ENCODE peak calls at places on chromosomes 5 and 9, in six cellular contexts. One of them, this sample, is unnamed.

GRCh38 chr9:18393340-18394130 is 80.4 kb upstream of the ADAMTSL1 start:
- DNase-seq in GM12878: no peak
- DNase-seq in GM12892: no peak
- DNase-seq in K562: no peak
- DNase-seq in HepG2: peak
- DNase-seq in H1: no peak
- DNase-seq in this sample: no peak

GRCh38 chr9:77807295-77807694 is 159.2 kb upstream of the GNA14 start:
- DNase-seq in HepG2: peak
- DNase-seq in GM12892: no peak
- DNase-seq in H1: no peak
- DNase-seq in K562: no peak
- DNase-seq in GM12878: no peak
- DNase-seq in this sample: no peak

GRCh38 chr5:79263290-79263689 is 27.4 kb downstream of the JMY start:
- DNase-seq in H1: no peak
- DNase-seq in HepG2: no peak
- DNase-seq in GM12878: peak
- DNase-seq in K562: no peak
- DNase-seq in GM12892: no peak
- DNase-seq in this sample: no peak

GRCh38 chr9:89523948-89524347 is 26.0 kb upstream of the SEMA4D start:
- DNase-seq in HepG2: no peak
- DNase-seq in K562: no peak
- DNase-seq in GM12878: no peak
- DNase-seq in GM12892: peak
- DNase-seq in H1: no peak
- DNase-seq in this sample: no peak

GRCh38 chr9:132725306-132725705 is 55.0 kb downstream of the GTF3C4 start:
- DNase-seq in K562: no peak
- DNase-seq in HepG2: no peak
- DNase-seq in GM12892: no peak
- DNase-seq in H1: no peak
- DNase-seq in GM12878: no peak
- DNase-seq in this sample: no peak

GRCh38 chr5:425714-426113 is 17.3 kb upstream of the EXOC3 start:
- DNase-seq in H1: no peak
- DNase-seq in GM12892: no peak
- DNase-seq in HepG2: no peak
- DNase-seq in GM12878: no peak
- DNase-seq in K562: no peak
- DNase-seq in this sample: no peak

GRCh38 chr5:89012361-89012760 is 129.4 kb upstream of the MEF2C start:
- DNase-seq in K562: no peak
- DNase-seq in H1: no peak
- DNase-seq in GM12878: no peak
- DNase-seq in HepG2: no peak
- DNase-seq in GM12892: no peak
- DNase-seq in this sample: no peak

GRCh38 chr5:118578093-118578492 is 410.3 kb downstream of the DTWD2 start:
- DNase-seq in GM12892: no peak
- DNase-seq in K562: no peak
- DNase-seq in HepG2: no peak
- DNase-seq in GM12878: no peak
- DNase-seq in H1: no peak
- DNase-seq in this sample: no peak

GRCh38 chr5:120405291-120405864 is 58.7 kb upstream of the PRR16 start:
- DNase-seq in GM12892: no peak
- DNase-seq in HepG2: no peak
- DNase-seq in H1: no peak
- DNase-seq in GM12878: no peak
- DNase-seq in K562: no peak
- DNase-seq in this sample: no peak

GRCh38 chr9:134707031-134707680 is 65.6 kb downstream of the COL5A1 start:
- DNase-seq in K562: no peak
- DNase-seq in HepG2: peak
- DNase-seq in GM12892: no peak
- DNase-seq in H1: no peak
- DNase-seq in GM12878: no peak
- DNase-seq in this sample: no peak

GRCh38 chr5:1375871-1376850 is 31.3 kb upstream of the CLPTM1L start:
- DNase-seq in GM12892: no peak
- DNase-seq in HepG2: no peak
- DNase-seq in K562: no peak
- DNase-seq in H1: no peak
- DNase-seq in GM12878: no peak
- DNase-seq in this sample: no peak

GRCh38 chr5:174692381-174692780 is 32.0 kb upstream of the MSX2 start:
- DNase-seq in GM12892: no peak
- DNase-seq in H1: no peak
- DNase-seq in K562: no peak
- DNase-seq in GM12878: no peak
- DNase-seq in HepG2: no peak
- DNase-seq in this sample: no peak

GRCh38 chr9:127968046-127968445 is 12.7 kb downstream of the EEIG1 start:
- DNase-seq in HepG2: no peak
- DNase-seq in GM12878: no peak
- DNase-seq in K562: no peak
- DNase-seq in H1: no peak
- DNase-seq in GM12892: no peak
- DNase-seq in this sample: no peak

GRCh38 chr5:22699319-22699718 is 153.8 kb downstream of the CDH12 start:
- DNase-seq in K562: no peak
- DNase-seq in H1: no peak
- DNase-seq in GM12878: no peak
- DNase-seq in GM12892: no peak
- DNase-seq in HepG2: no peak
- DNase-seq in this sample: no peak

GRCh38 chr5:83496626-83497025 is 25.1 kb downstream of the VCAN start:
- DNase-seq in K562: no peak
- DNase-seq in H1: no peak
- DNase-seq in HepG2: no peak
- DNase-seq in GM12892: no peak
- DNase-seq in GM12878: no peak
- DNase-seq in this sample: no peak

GRCh38 chr5:88092938-88093635 is 175.6 kb downstream of the TMEM161B start:
- DNase-seq in HepG2: no peak
- DNase-seq in GM12892: no peak
- DNase-seq in K562: no peak
- DNase-seq in GM12878: no peak
- DNase-seq in H1: no peak
- DNase-seq in this sample: no peak

GRCh38 chr5:80761966-80762365 is 107.2 kb upstream of the DHFR start:
- DNase-seq in H1: no peak
- DNase-seq in HepG2: no peak
- DNase-seq in GM12878: no peak
- DNase-seq in GM12892: no peak
- DNase-seq in K562: no peak
- DNase-seq in this sample: no peak

GRCh38 chr5:168881427-168882149 is 302.4 kb upstream of the PANK3 start:
- DNase-seq in H1: peak
- DNase-seq in K562: peak
- DNase-seq in GM12878: no peak
- DNase-seq in GM12892: no peak
- DNase-seq in HepG2: no peak
- DNase-seq in this sample: peak

GRCh38 chr9:2966846-2967372 is 123.0 kb upstream of the PUM3 start:
- DNase-seq in H1: no peak
- DNase-seq in GM12878: no peak
- DNase-seq in HepG2: no peak
- DNase-seq in GM12892: no peak
- DNase-seq in K562: no peak
- DNase-seq in this sample: no peak

GRCh38 chr9:38039090-38039906 is 29.7 kb downstream of the SHB start:
- DNase-seq in GM12878: no peak
- DNase-seq in K562: peak
- DNase-seq in H1: no peak
- DNase-seq in HepG2: no peak
- DNase-seq in GM12892: no peak
- DNase-seq in this sample: no peak

GRCh38 chr5:1519631-1520141 is 4.1 kb downstream of the LPCAT1 start:
- DNase-seq in GM12878: no peak
- DNase-seq in K562: no peak
- DNase-seq in GM12892: no peak
- DNase-seq in H1: no peak
- DNase-seq in HepG2: no peak
- DNase-seq in this sample: no peak

GRCh38 chr5:963673-964531 is 44.7 kb upstream of the NKD2 start:
- DNase-seq in HepG2: no peak
- DNase-seq in GM12878: no peak
- DNase-seq in GM12892: peak
- DNase-seq in K562: peak
- DNase-seq in H1: no peak
- DNase-seq in this sample: peak

GRCh38 chr5:141369994-141370848 is at the start of gene PCDHGB3:
- DNase-seq in H1: no peak
- DNase-seq in GM12892: no peak
- DNase-seq in GM12878: no peak
- DNase-seq in HepG2: no peak
- DNase-seq in K562: peak
- DNase-seq in this sample: peak

GRCh38 chr5:128036961-128037360 is 46.6 kb upstream of the SLC12A2 start:
- DNase-seq in GM12892: no peak
- DNase-seq in K562: no peak
- DNase-seq in GM12878: no peak
- DNase-seq in HepG2: no peak
- DNase-seq in H1: no peak
- DNase-seq in this sample: no peak

GRCh38 chr5:65721050-65721774 is 697 bp downstream of the SGTB start:
- DNase-seq in HepG2: peak
- DNase-seq in H1: no peak
- DNase-seq in GM12878: no peak
- DNase-seq in GM12892: no peak
- DNase-seq in K562: peak
- DNase-seq in this sample: no peak

GRCh38 chr5:163269624-163270023 is 167.8 kb upstream of the CCNG1 start:
- DNase-seq in H1: no peak
- DNase-seq in K562: no peak
- DNase-seq in HepG2: no peak
- DNase-seq in GM12878: no peak
- DNase-seq in GM12892: no peak
- DNase-seq in this sample: no peak

DNA sequence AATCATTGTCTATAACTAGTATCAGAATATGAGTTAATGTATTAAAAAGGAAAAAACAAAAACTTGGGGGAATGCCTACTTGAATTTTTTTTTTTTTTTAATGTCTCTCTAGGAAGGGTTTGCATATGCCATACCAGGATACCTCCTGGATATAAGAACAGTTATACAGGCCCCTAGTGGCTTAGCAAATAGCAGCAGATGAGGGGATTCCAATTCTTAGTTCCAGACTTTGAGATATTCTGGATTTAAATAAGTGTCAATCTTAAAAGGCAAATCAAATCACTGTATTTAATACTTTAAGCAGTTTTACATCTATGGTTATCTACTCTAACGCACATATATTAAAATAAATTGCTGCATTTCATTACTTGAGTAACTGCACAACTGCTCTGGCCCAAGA is 1055.5 kb upstream of the DMAC1 start:
- DNase-seq in GM12878: no peak
- DNase-seq in H1: no peak
- DNase-seq in K562: no peak
- DNase-seq in GM12892: no peak
- DNase-seq in HepG2: no peak
- DNase-seq in this sample: no peak
- TF ChIP-seq POLR2A in GM12878: no peak
- TF ChIP-seq POLR2A in H1: no peak
- TF ChIP-seq POLR2A in K562: no peak
- TF ChIP-seq POLR2A in GM12892: no peak
- TF ChIP-seq POLR2A in HepG2: no peak
- TF ChIP-seq POLR2A in this sample: no peak

DNA sequence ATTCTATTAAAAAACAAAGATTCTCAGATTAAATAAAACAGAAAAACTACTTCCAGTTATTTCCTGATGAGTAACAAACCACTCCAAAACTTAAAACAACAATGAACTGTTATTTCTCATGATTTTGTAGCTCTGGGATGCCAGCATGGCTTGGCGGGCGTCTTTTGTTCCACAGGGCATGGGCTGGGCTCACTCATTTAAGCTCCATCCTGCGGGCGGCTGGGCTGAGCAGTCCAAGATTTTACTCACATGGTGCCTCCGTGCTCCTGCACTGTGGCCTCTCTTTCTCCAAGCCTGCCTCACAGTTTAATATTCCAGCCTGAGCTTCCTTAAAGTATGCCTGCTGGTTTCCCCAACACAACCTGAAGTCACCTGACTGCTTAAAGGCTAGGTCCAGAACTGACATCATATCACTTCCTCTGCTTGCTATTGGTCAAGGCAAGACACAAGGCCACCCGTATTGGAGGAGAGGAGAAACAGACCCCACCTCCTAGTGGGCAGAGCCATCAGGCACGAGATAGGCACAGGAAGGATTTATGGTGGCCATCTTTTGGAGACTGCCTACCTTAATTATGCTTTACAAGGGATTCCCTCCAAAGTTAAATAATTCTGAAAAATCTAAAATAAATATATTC is 41.6 kb upstream of the ZBTB43 start:
- DNase-seq in H1: no peak
- DNase-seq in HepG2: no peak
- DNase-seq in GM12892: no peak
- DNase-seq in K562: peak
- DNase-seq in GM12878: no peak
- DNase-seq in this sample: no peak
- TF ChIP-seq TAF1 in H1: no peak
- TF ChIP-seq TAF1 in HepG2: no peak
- TF ChIP-seq TAF1 in GM12892: no peak
- TF ChIP-seq TAF1 in K562: no peak
- TF ChIP-seq TAF1 in GM12878: no peak
- TF ChIP-seq TAF1 in this sample: no peak

GRCh38 chr9:12774861-12775367 is at the start of gene LURAP1L:
- DNase-seq in K562: no peak
- DNase-seq in H1: no peak
- DNase-seq in GM12892: no peak
- DNase-seq in GM12878: no peak
- DNase-seq in HepG2: peak
- DNase-seq in this sample: no peak
- TF ChIP-seq POLR2A in K562: no peak
- TF ChIP-seq POLR2A in H1: no peak
- TF ChIP-seq POLR2A in GM12892: no peak
- TF ChIP-seq POLR2A in GM12878: no peak
- TF ChIP-seq POLR2A in HepG2: peak
- TF ChIP-seq POLR2A in this sample: no peak

DNA sequence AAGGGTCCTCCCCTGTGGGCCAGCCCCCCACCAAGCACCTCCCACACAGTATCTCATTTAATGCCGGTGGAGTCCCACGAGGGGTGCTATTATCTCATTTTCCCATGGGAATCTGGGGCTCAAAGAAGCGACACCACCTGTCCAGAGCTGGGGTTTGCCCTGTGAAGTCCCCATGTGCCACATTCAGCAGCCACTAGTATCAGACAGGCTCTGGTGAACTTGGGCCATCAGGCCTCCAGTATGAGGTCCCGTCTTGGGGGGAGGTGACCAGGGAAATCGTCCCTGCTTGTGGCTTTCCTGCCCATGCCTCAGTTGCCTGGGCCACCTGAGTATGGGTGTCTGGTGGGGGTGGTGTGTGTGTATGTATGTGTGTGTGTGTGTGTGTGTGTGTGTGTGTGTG is 222.7 kb downstream of the PBX3 start:
- DNase-seq in HepG2: no peak
- DNase-seq in GM12892: no peak
- DNase-seq in H1: no peak
- DNase-seq in GM12878: no peak
- DNase-seq in K562: no peak
- DNase-seq in this sample: no peak
- TF ChIP-seq TAF1 in HepG2: no peak
- TF ChIP-seq TAF1 in GM12892: no peak
- TF ChIP-seq TAF1 in H1: no peak
- TF ChIP-seq TAF1 in GM12878: no peak
- TF ChIP-seq TAF1 in K562: no peak
- TF ChIP-seq TAF1 in this sample: no peak

GRCh38 chr5:150542933-150543445 is 35.1 kb downstream of the NDST1 start:
- DNase-seq in GM12892: no peak
- DNase-seq in HepG2: peak
- DNase-seq in GM12878: no peak
- DNase-seq in H1: no peak
- DNase-seq in K562: no peak
- DNase-seq in this sample: no peak
- TF ChIP-seq POLR2A in GM12892: no peak
- TF ChIP-seq POLR2A in HepG2: peak
- TF ChIP-seq POLR2A in GM12878: no peak
- TF ChIP-seq POLR2A in H1: no peak
- TF ChIP-seq POLR2A in K562: no peak
- TF ChIP-seq POLR2A in this sample: no peak

This sample was measured in GM12891.